ENCODE peak calls at places on chromosomes 2 and 18, in four cellular contexts. J is cardiac fibroblast, T is GDM1, M is EH. Z is an unnamed sample.
A peak's percentile ranks its signal among the peaks of the same experiment; 100 is the strongest.

GRCh38 chr2:44326548-44327269 is 34.6 kb downstream of the PREPL start:
- DNase-seq in J (no peak), M (no peak), T (no peak), Z (no peak)

GRCh38 chr2:25618676-25619075 is 54.7 kb downstream of the DTNB start:
- DNase-seq in J (peak; percentile 88), T (no peak), M (peak; percentile 80), Z (no peak)

GRCh38 chr2:71713581-71714580 is 260.5 kb downstream of the DYSF start:
- DNase-seq in J (peak; percentile 59), T (no peak), M (peak; percentile 64), Z (no peak)

GRCh38 chr18:41992066-41992465 is 37.0 kb downstream of the PIK3C3 start:
- DNase-seq in J (no peak), T (no peak), M (peak; percentile 32), Z (no peak)

GRCh38 chr2:170446078-170446477 is 268.1 kb downstream of the MYO3B start:
- DNase-seq in J (no peak), M (no peak), T (no peak), Z (no peak)

GRCh38 chr2:99809259-99809900 is 319.6 kb upstream of the REV1 start:
- DNase-seq in J (no peak), T (no peak), M (peak; percentile 65), Z (no peak)

GRCh38 chr2:45256173-45256866 is 247.1 kb upstream of the SIX2 start:
- DNase-seq in J (no peak), M (no peak), T (no peak), Z (no peak)

GRCh38 chr2:42957109-42958035 is 165.0 kb upstream of the HAAO start:
- DNase-seq in M (peak; percentile 71), J (no peak), T (no peak), Z (no peak)

GRCh38 chr2:9408641-9409151 is 14.6 kb downstream of the ITGB1BP1 start:
- DNase-seq in T (no peak), J (no peak), M (peak; percentile 41), Z (no peak)

Z was measured in left ventricle myocardium inferior.